ENCODE peak calls at places on chromosomes 2 and 18, in ten cellular contexts. C is fibroblast of mammary gland; X is foreskin fibroblast; H is amniotic stem cell; P is MCF 10A; O is activated T-helper 1 cell treated with anti-CD3 and anti-CD28 coated beads, Interleukin-2, amount 50 U/mL, for 16 hours; G is K562; W is effector CD4-positive, alpha-beta T cell; R is iPS-NIHi11; J is H54. T is an unnamed sample.

GRCh38 chr2:237702439-237703397 is 75.3 kb downstream of the LRRFIP1 start:
- DNase-seq in C (peak; percentile 57), X (no peak), H (no peak), P (peak; percentile 36), O (no peak), G (no peak), W (peak; percentile 27), R (peak; percentile 44), J (no peak), T (no peak)

GRCh38 chr2:132651115-132652099 is 18.6 kb downstream of the LYPD1 start:
- DNase-seq in C (peak; percentile 57), X (no peak), H (no peak), P (peak; percentile 44), O (no peak), G (peak; percentile 29), W (no peak), R (peak; percentile 61), J (peak; percentile 12), T (no peak)

GRCh38 chr2:126766897-126767296 is 110.9 kb downstream of the GYPC start:
- DNase-seq in C (no peak), X (no peak), H (no peak), P (no peak), O (no peak), G (no peak), W (no peak), R (no peak), J (no peak), T (no peak)

GRCh38 chr18:13061630-13062189 is 70.5 kb downstream of the CEP192 start:
- DNase-seq in C (no peak), X (no peak), H (no peak), P (no peak), O (no peak), G (no peak), W (no peak), R (no peak), J (no peak), T (no peak)

GRCh38 chr2:238104521-238105311 is 4.6 kb downstream of the ESPNL start:
- DNase-seq in C (no peak), X (no peak), H (no peak), P (no peak), O (no peak), G (no peak), W (no peak), R (no peak), J (no peak), T (no peak)

GRCh38 chr2:100178085-100178788 is 35.8 kb upstream of the AFF3 start:
- DNase-seq in C (peak; percentile 47), X (no peak), H (no peak), P (peak; percentile 72), O (no peak), G (peak; percentile 52), W (no peak), R (peak; percentile 82), J (peak; percentile 66), T (peak; percentile 52)

GRCh38 chr2:20623241-20623640 is 27.7 kb downstream of the HS1BP3 start:
- DNase-seq in C (no peak), X (no peak), H (no peak), P (no peak), O (no peak), G (no peak), W (no peak), R (no peak), J (no peak), T (no peak)

GRCh38 chr2:20126469-20126868 is 75.0 kb upstream of the LAPTM4A start:
- DNase-seq in C (no peak), X (no peak), H (no peak), P (no peak), O (no peak), G (no peak), W (no peak), R (no peak), J (no peak), T (no peak)

GRCh38 chr2:179082697-179083096 is 32.8 kb upstream of the CCDC141 start:
- DNase-seq in C (no peak), X (no peak), H (no peak), P (no peak), O (no peak), G (no peak), W (no peak), R (no peak), J (no peak), T (no peak)

GRCh38 chr2:64622443-64623231 is 31.1 kb downstream of the SERTAD2 start:
- DNase-seq in C (no peak), X (no peak), H (no peak), P (no peak), O (no peak), G (no peak), W (no peak), R (no peak), J (no peak), T (no peak)

GRCh38 chr2:216445489-216445888 is 33.2 kb downstream of the SMARCAL1 start:
- DNase-seq in C (no peak), X (no peak), H (no peak), P (no peak), O (no peak), G (no peak), W (no peak), R (no peak), J (no peak), T (no peak)

GRCh38 chr2:238127165-238128060 is 11.1 kb upstream of the KLHL30 start:
- DNase-seq in C (peak; percentile 74), X (peak; percentile 54), H (no peak), P (no peak), O (no peak), G (peak; percentile 77), W (no peak), R (peak; percentile 72), J (no peak), T (no peak)

GRCh38 chr2:101617188-101617587 is 80.3 kb upstream of the MAP4K4 start:
- DNase-seq in C (peak; percentile 83), X (peak; percentile 60), H (peak; percentile 9), P (peak; percentile 53), O (no peak), G (no peak), W (no peak), R (no peak), J (peak; percentile 55), T (no peak)

GRCh38 chr18:8097942-8098341 is 511.3 kb upstream of the RAB12 start:
- DNase-seq in C (no peak), X (no peak), H (no peak), P (no peak), O (no peak), G (no peak), W (no peak), R (no peak), J (no peak), T (no peak)

GRCh38 chr2:209425082-209426071 is 1.5 kb downstream of the MAP2 start:
- DNase-seq in C (peak; percentile 63), X (no peak), H (no peak), P (peak; percentile 63), O (no peak), G (no peak), W (no peak), R (peak; percentile 29), J (no peak), T (peak; percentile 38)

GRCh38 chr2:238320648-238321281 is 447 bp downstream of the TRAF3IP1 start:
- DNase-seq in C (peak; percentile 6), X (no peak), H (peak; percentile 3), P (no peak), O (no peak), G (peak; percentile 48), W (no peak), R (peak; percentile 64), J (no peak), T (no peak)

GRCh38 chr2:23285076-23285795 is 99.7 kb upstream of the KLHL29 start:
- DNase-seq in C (no peak), X (no peak), H (no peak), P (no peak), O (no peak), G (no peak), W (no peak), R (no peak), J (no peak), T (no peak)

GRCh38 chr2:114661926-114662670 is 219.7 kb downstream of the DPP10 start:
- DNase-seq in C (no peak), X (no peak), H (no peak), P (no peak), O (no peak), G (no peak), W (no peak), R (peak; percentile 54), J (no peak), T (peak; percentile 5)

GRCh38 chr2:84676295-84676694 is 160.0 kb downstream of the DNAH6 start:
- DNase-seq in C (peak; percentile 77), X (peak; percentile 68), H (peak; percentile 31), P (no peak), O (no peak), G (no peak), W (no peak), R (no peak), J (no peak), T (no peak)

GRCh38 chr2:147182260-147182659 is 662.6 kb upstream of the ACVR2A start:
- DNase-seq in C (peak; percentile 9), X (no peak), H (no peak), P (peak; percentile 75), O (peak; percentile 42), G (no peak), W (peak; percentile 30), R (no peak), J (no peak), T (no peak)

GRCh38 chr2:108223573-108223972 is 16.2 kb upstream of the SULT1C3 start:
- DNase-seq in C (no peak), X (no peak), H (no peak), P (no peak), O (no peak), G (no peak), W (no peak), R (no peak), J (no peak), T (no peak)

GRCh38 chr2:61380120-61380881 is 90.6 kb downstream of the USP34 start:
- DNase-seq in C (no peak), X (no peak), H (no peak), P (no peak), O (no peak), G (no peak), W (no peak), R (no peak), J (no peak), T (no peak)

GRCh38 chr18:62721837-62722795 is 6.8 kb downstream of the PHLPP1 start:
- DNase-seq in C (no peak), X (no peak), H (no peak), P (no peak), O (no peak), G (no peak), W (no peak), R (no peak), J (no peak), T (no peak)

GRCh38 chr2:176934869-176935415 is 277.7 kb upstream of the HNRNPA3 start:
- DNase-seq in C (peak; percentile 36), X (no peak), H (no peak), P (no peak), O (no peak), G (no peak), W (no peak), R (no peak), J (no peak), T (no peak)

GRCh38 chr18:23812566-23813440 is 123.5 kb downstream of the LAMA3 start:
- DNase-seq in C (peak; percentile 50), X (no peak), H (no peak), P (peak; percentile 35), O (no peak), G (peak; percentile 20), W (no peak), R (peak; percentile 23), J (no peak), T (peak; percentile 40)

T was measured in GM13976.